ENCODE peak calls at places on chromosome 14, in ten cellular contexts. One of them, this sample, is unnamed.

GRCh38 chr14:76868453-76869170 is 42.4 kb downstream of the LRRC74A start:
- DNase-seq in brain microvascular endothelial cell: no peak
- DNase-seq in colonic mucosa: no peak
- DNase-seq in tibial artery: no peak
- DNase-seq in GM23248: no peak
- DNase-seq in lung: no peak
- DNase-seq in PC-3: no peak
- DNase-seq in keratinocyte: no peak
- DNase-seq in stomach: no peak
- DNase-seq in heart left ventricle: no peak
- DNase-seq in this sample: no peak

GRCh38 chr14:35932659-35933159 is 106.6 kb downstream of the BRMS1L start:
- DNase-seq in brain microvascular endothelial cell: no peak
- DNase-seq in colonic mucosa: no peak
- DNase-seq in tibial artery: no peak
- DNase-seq in GM23248: no peak
- DNase-seq in lung: no peak
- DNase-seq in PC-3: peak
- DNase-seq in keratinocyte: no peak
- DNase-seq in stomach: no peak
- DNase-seq in heart left ventricle: no peak
- DNase-seq in this sample: no peak

GRCh38 chr14:81132492-81132891 is 88.3 kb downstream of the GTF2A1 start:
- DNase-seq in brain microvascular endothelial cell: no peak
- DNase-seq in colonic mucosa: no peak
- DNase-seq in tibial artery: no peak
- DNase-seq in GM23248: no peak
- DNase-seq in lung: no peak
- DNase-seq in PC-3: no peak
- DNase-seq in keratinocyte: no peak
- DNase-seq in stomach: no peak
- DNase-seq in heart left ventricle: no peak
- DNase-seq in this sample: no peak

GRCh38 chr14:29601559-29602109 is 326.0 kb downstream of the PRKD1 start:
- DNase-seq in brain microvascular endothelial cell: no peak
- DNase-seq in colonic mucosa: no peak
- DNase-seq in tibial artery: no peak
- DNase-seq in GM23248: peak
- DNase-seq in lung: no peak
- DNase-seq in PC-3: no peak
- DNase-seq in keratinocyte: no peak
- DNase-seq in stomach: no peak
- DNase-seq in heart left ventricle: no peak
- DNase-seq in this sample: no peak

GRCh38 chr14:93980464-93981201 is 4.3 kb upstream of the ASB2 start:
- DNase-seq in brain microvascular endothelial cell: no peak
- DNase-seq in colonic mucosa: no peak
- DNase-seq in tibial artery: peak
- DNase-seq in GM23248: peak
- DNase-seq in lung: no peak
- DNase-seq in PC-3: no peak
- DNase-seq in keratinocyte: no peak
- DNase-seq in stomach: no peak
- DNase-seq in heart left ventricle: peak
- DNase-seq in this sample: no peak

GRCh38 chr14:73026243-73026844 is 562 bp downstream of the ZFYVE1 start:
- DNase-seq in brain microvascular endothelial cell: no peak
- DNase-seq in colonic mucosa: no peak
- DNase-seq in tibial artery: no peak
- DNase-seq in GM23248: peak
- DNase-seq in lung: no peak
- DNase-seq in PC-3: no peak
- DNase-seq in keratinocyte: no peak
- DNase-seq in stomach: no peak
- DNase-seq in heart left ventricle: no peak
- DNase-seq in this sample: no peak

GRCh38 chr14:100546051-100546443 is 41.2 kb downstream of the BEGAIN start:
- DNase-seq in brain microvascular endothelial cell: no peak
- DNase-seq in colonic mucosa: peak
- DNase-seq in tibial artery: no peak
- DNase-seq in GM23248: no peak
- DNase-seq in lung: no peak
- DNase-seq in PC-3: peak
- DNase-seq in keratinocyte: no peak
- DNase-seq in stomach: peak
- DNase-seq in heart left ventricle: no peak
- DNase-seq in this sample: no peak

GRCh38 chr14:51082394-51082793 is 12.5 kb downstream of the TRIM9 start:
- DNase-seq in brain microvascular endothelial cell: no peak
- DNase-seq in colonic mucosa: no peak
- DNase-seq in tibial artery: no peak
- DNase-seq in GM23248: peak
- DNase-seq in lung: no peak
- DNase-seq in PC-3: no peak
- DNase-seq in keratinocyte: no peak
- DNase-seq in stomach: no peak
- DNase-seq in heart left ventricle: no peak
- DNase-seq in this sample: no peak

GRCh38 chr14:56857206-56857605 is 46.9 kb upstream of the OTX2 start:
- DNase-seq in brain microvascular endothelial cell: no peak
- DNase-seq in colonic mucosa: no peak
- DNase-seq in tibial artery: no peak
- DNase-seq in GM23248: no peak
- DNase-seq in lung: no peak
- DNase-seq in PC-3: no peak
- DNase-seq in keratinocyte: no peak
- DNase-seq in stomach: no peak
- DNase-seq in heart left ventricle: no peak
- DNase-seq in this sample: no peak

GRCh38 chr14:59455411-59455810 is 9.8 kb downstream of the GPR135 start:
- DNase-seq in brain microvascular endothelial cell: no peak
- DNase-seq in colonic mucosa: no peak
- DNase-seq in tibial artery: no peak
- DNase-seq in GM23248: peak
- DNase-seq in lung: no peak
- DNase-seq in PC-3: no peak
- DNase-seq in keratinocyte: no peak
- DNase-seq in stomach: no peak
- DNase-seq in heart left ventricle: no peak
- DNase-seq in this sample: no peak

GRCh38 chr14:48805315-48805714 is 780.9 kb downstream of the RPS29 start:
- DNase-seq in brain microvascular endothelial cell: no peak
- DNase-seq in colonic mucosa: no peak
- DNase-seq in tibial artery: no peak
- DNase-seq in GM23248: no peak
- DNase-seq in lung: no peak
- DNase-seq in PC-3: no peak
- DNase-seq in keratinocyte: no peak
- DNase-seq in stomach: no peak
- DNase-seq in heart left ventricle: no peak
- DNase-seq in this sample: peak

GRCh38 chr14:102982852-102983470 is 60.5 kb downstream of the AMN start:
- DNase-seq in brain microvascular endothelial cell: no peak
- DNase-seq in colonic mucosa: no peak
- DNase-seq in tibial artery: no peak
- DNase-seq in GM23248: no peak
- DNase-seq in lung: no peak
- DNase-seq in PC-3: no peak
- DNase-seq in keratinocyte: no peak
- DNase-seq in stomach: no peak
- DNase-seq in heart left ventricle: no peak
- DNase-seq in this sample: no peak
- H3K4me3 ChIP-seq in brain microvascular endothelial cell: no peak
- H3K4me3 ChIP-seq in colonic mucosa: no peak
- H3K4me3 ChIP-seq in tibial artery: no peak
- H3K4me3 ChIP-seq in GM23248: no peak
- H3K4me3 ChIP-seq in lung: no peak
- H3K4me3 ChIP-seq in PC-3: no peak
- H3K4me3 ChIP-seq in keratinocyte: no peak
- H3K4me3 ChIP-seq in stomach: no peak
- H3K4me3 ChIP-seq in heart left ventricle: no peak
- H3K4me3 ChIP-seq in this sample: no peak

DNA sequence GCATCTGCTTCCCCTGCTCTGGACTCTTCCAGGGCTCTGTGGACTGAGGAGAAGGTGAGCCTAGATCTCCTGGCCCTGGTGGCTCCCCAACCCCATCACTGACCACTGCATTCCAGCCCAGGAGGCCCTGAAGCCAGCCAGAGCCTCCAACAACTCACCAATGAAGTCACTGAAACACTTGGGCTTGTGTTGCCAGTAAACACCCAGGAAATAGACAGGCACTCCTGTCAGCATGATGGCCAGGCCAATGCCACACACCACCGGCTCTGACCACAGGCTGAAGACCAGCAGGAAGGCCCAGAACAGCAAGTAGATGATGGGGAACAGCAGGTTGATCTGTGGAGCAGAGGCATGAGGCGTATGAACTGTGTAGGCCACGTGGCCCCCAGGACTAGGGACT is 8.8 kb upstream of the CEBPE start:
- DNase-seq in brain microvascular endothelial cell: no peak
- DNase-seq in colonic mucosa: no peak
- DNase-seq in tibial artery: no peak
- DNase-seq in GM23248: no peak
- DNase-seq in lung: no peak
- DNase-seq in PC-3: no peak
- DNase-seq in keratinocyte: no peak
- DNase-seq in stomach: no peak
- DNase-seq in heart left ventricle: no peak
- DNase-seq in this sample: no peak
- H3K27ac ChIP-seq in brain microvascular endothelial cell: no peak
- H3K27ac ChIP-seq in colonic mucosa: no peak
- H3K27ac ChIP-seq in tibial artery: peak
- H3K27ac ChIP-seq in GM23248: no peak
- H3K27ac ChIP-seq in lung: no peak
- H3K27ac ChIP-seq in PC-3: no peak
- H3K27ac ChIP-seq in keratinocyte: no peak
- H3K27ac ChIP-seq in stomach: no peak
- H3K27ac ChIP-seq in heart left ventricle: no peak
- H3K27ac ChIP-seq in this sample: no peak

GRCh38 chr14:61492474-61492873 is 171.1 kb downstream of the PRKCH start:
- DNase-seq in brain microvascular endothelial cell: no peak
- DNase-seq in colonic mucosa: no peak
- DNase-seq in tibial artery: no peak
- DNase-seq in GM23248: no peak
- DNase-seq in lung: no peak
- DNase-seq in PC-3: peak
- DNase-seq in keratinocyte: no peak
- DNase-seq in stomach: no peak
- DNase-seq in heart left ventricle: no peak
- DNase-seq in this sample: no peak

GRCh38 chr14:61491224-61491623 is 169.8 kb downstream of the PRKCH start:
- DNase-seq in brain microvascular endothelial cell: no peak
- DNase-seq in colonic mucosa: no peak
- DNase-seq in tibial artery: no peak
- DNase-seq in GM23248: no peak
- DNase-seq in lung: no peak
- DNase-seq in PC-3: peak
- DNase-seq in keratinocyte: no peak
- DNase-seq in stomach: no peak
- DNase-seq in heart left ventricle: no peak
- DNase-seq in this sample: no peak

GRCh38 chr14:61489932-61490331 is 168.6 kb downstream of the PRKCH start:
- DNase-seq in brain microvascular endothelial cell: no peak
- DNase-seq in colonic mucosa: no peak
- DNase-seq in tibial artery: peak
- DNase-seq in GM23248: no peak
- DNase-seq in lung: peak
- DNase-seq in PC-3: peak
- DNase-seq in keratinocyte: no peak
- DNase-seq in stomach: no peak
- DNase-seq in heart left ventricle: peak
- DNase-seq in this sample: no peak

GRCh38 chr14:61493239-61493638 is 171.9 kb downstream of the PRKCH start:
- DNase-seq in brain microvascular endothelial cell: peak
- DNase-seq in colonic mucosa: no peak
- DNase-seq in tibial artery: no peak
- DNase-seq in GM23248: peak
- DNase-seq in lung: no peak
- DNase-seq in PC-3: peak
- DNase-seq in keratinocyte: no peak
- DNase-seq in stomach: no peak
- DNase-seq in heart left ventricle: no peak
- DNase-seq in this sample: no peak

GRCh38 chr14:61491876-61492440 is 170.6 kb downstream of the PRKCH start:
- DNase-seq in brain microvascular endothelial cell: no peak
- DNase-seq in colonic mucosa: no peak
- DNase-seq in tibial artery: peak
- DNase-seq in GM23248: no peak
- DNase-seq in lung: no peak
- DNase-seq in PC-3: no peak
- DNase-seq in keratinocyte: no peak
- DNase-seq in stomach: no peak
- DNase-seq in heart left ventricle: no peak
- DNase-seq in this sample: no peak
- H3K4me3 ChIP-seq in brain microvascular endothelial cell: no peak
- H3K4me3 ChIP-seq in colonic mucosa: no peak
- H3K4me3 ChIP-seq in tibial artery: no peak
- H3K4me3 ChIP-seq in GM23248: no peak
- H3K4me3 ChIP-seq in lung: no peak
- H3K4me3 ChIP-seq in PC-3: no peak
- H3K4me3 ChIP-seq in keratinocyte: no peak
- H3K4me3 ChIP-seq in stomach: no peak
- H3K4me3 ChIP-seq in heart left ventricle: no peak
- H3K4me3 ChIP-seq in this sample: no peak

GRCh38 chr14:75285331-75285730 is 6.7 kb downstream of the FOS start:
- DNase-seq in brain microvascular endothelial cell: no peak
- DNase-seq in colonic mucosa: no peak
- DNase-seq in tibial artery: no peak
- DNase-seq in GM23248: no peak
- DNase-seq in lung: no peak
- DNase-seq in PC-3: no peak
- DNase-seq in keratinocyte: no peak
- DNase-seq in stomach: no peak
- DNase-seq in heart left ventricle: no peak
- DNase-seq in this sample: no peak

GRCh38 chr14:75286313-75286712 is 7.7 kb downstream of the FOS start:
- DNase-seq in brain microvascular endothelial cell: no peak
- DNase-seq in colonic mucosa: no peak
- DNase-seq in tibial artery: no peak
- DNase-seq in GM23248: no peak
- DNase-seq in lung: no peak
- DNase-seq in PC-3: no peak
- DNase-seq in keratinocyte: no peak
- DNase-seq in stomach: no peak
- DNase-seq in heart left ventricle: peak
- DNase-seq in this sample: no peak

GRCh38 chr14:75282166-75282547 is 3.5 kb downstream of the FOS start:
- DNase-seq in brain microvascular endothelial cell: no peak
- DNase-seq in colonic mucosa: no peak
- DNase-seq in tibial artery: no peak
- DNase-seq in GM23248: peak
- DNase-seq in lung: no peak
- DNase-seq in PC-3: no peak
- DNase-seq in keratinocyte: no peak
- DNase-seq in stomach: no peak
- DNase-seq in heart left ventricle: no peak
- DNase-seq in this sample: no peak

GRCh38 chr14:75283162-75283883 is 4.7 kb downstream of the FOS start:
- DNase-seq in brain microvascular endothelial cell: peak
- DNase-seq in colonic mucosa: peak
- DNase-seq in tibial artery: no peak
- DNase-seq in GM23248: peak
- DNase-seq in lung: no peak
- DNase-seq in PC-3: no peak
- DNase-seq in keratinocyte: no peak
- DNase-seq in stomach: peak
- DNase-seq in heart left ventricle: no peak
- DNase-seq in this sample: no peak

GRCh38 chr14:75283884-75284563 is 5.4 kb downstream of the FOS start:
- DNase-seq in brain microvascular endothelial cell: peak
- DNase-seq in colonic mucosa: no peak
- DNase-seq in tibial artery: no peak
- DNase-seq in GM23248: peak
- DNase-seq in lung: no peak
- DNase-seq in PC-3: no peak
- DNase-seq in keratinocyte: no peak
- DNase-seq in stomach: peak
- DNase-seq in heart left ventricle: no peak
- DNase-seq in this sample: no peak
- H3K27ac ChIP-seq in brain microvascular endothelial cell: no peak
- H3K27ac ChIP-seq in colonic mucosa: peak
- H3K27ac ChIP-seq in tibial artery: no peak
- H3K27ac ChIP-seq in GM23248: no peak
- H3K27ac ChIP-seq in lung: peak
- H3K27ac ChIP-seq in PC-3: no peak
- H3K27ac ChIP-seq in keratinocyte: no peak
- H3K27ac ChIP-seq in stomach: peak
- H3K27ac ChIP-seq in heart left ventricle: no peak
- H3K27ac ChIP-seq in this sample: no peak